ENCODE peak calls at places on chromosomes 12 and 14, in seven cellular contexts. E is smooth muscle cell of the brain vasculature, Z is NCI-H1092, R is tibial artery, C is D341Med, X is colonic mucosa, A is cardiac fibroblast. V is an unnamed sample.

GRCh38 chr12:113903381-113903863 is 62.7 kb downstream of the RBM19 start:
- DNase-seq in E (no peak), Z (no peak), R (no peak), C (no peak), X (no peak), A (peak), V (no peak)

GRCh38 chr14:37602605-37603453 is 7.4 kb downstream of the TTC6 start:
- DNase-seq in E (no peak), Z (no peak), R (no peak), C (no peak), X (peak), A (no peak), V (peak)

GRCh38 chr12:2429032-2429431 is 365.7 kb upstream of the FKBP4 start:
- DNase-seq in E (no peak), Z (no peak), R (no peak), C (no peak), X (no peak), A (no peak), V (no peak)

GRCh38 chr12:113322353-113322752 is 12.6 kb downstream of the SLC8B1 start:
- DNase-seq in E (no peak), Z (no peak), R (no peak), C (no peak), X (no peak), A (peak), V (no peak)

GRCh38 chr14:33369041-33369440 is 430.4 kb downstream of the NPAS3 start:
- DNase-seq in E (no peak), Z (no peak), R (no peak), C (no peak), X (no peak), A (no peak), V (no peak)

GRCh38 chr12:71731439-71732356 is 23.0 kb upstream of the RAB21 start:
- DNase-seq in E (no peak), Z (no peak), R (no peak), C (peak), X (no peak), A (peak), V (no peak)

GRCh38 chr12:53225635-53226424 is 6.2 kb downstream of the RARG start:
- DNase-seq in E (no peak), Z (no peak), R (no peak), C (no peak), X (no peak), A (no peak), V (no peak)

GRCh38 chr12:106741247-106741646 is 33.2 kb upstream of the RIC8B start:
- DNase-seq in E (no peak), Z (no peak), R (no peak), C (no peak), X (no peak), A (no peak), V (no peak)